ENCODE peak calls at places on chromosomes 11 and 22, in eight cellular contexts. S is cerebellar cortex; Y is mucosa of gallbladder; N is T-helper 1 cell; W is COR-L47; V is stimulated activated effector memory CD8-positive, alpha-beta T cell treated with anti-CD3 and anti-CD28 coated beads, Interleukin-12 subunit alpha, Interleukin-12 subunit beta, amount 100 ng/mL, for 72 hours; P is Right ventricle myocardium inferior; B is HCEC 1CT. Z is an unnamed sample.

GRCh38 chr22:17217179-17217578 is 2.1 kb downstream of the ADA2 start:
- DNase-seq in S (no peak), Y (no peak), N (no peak), W (no peak), V (no peak), P (no peak), B (no peak), Z (no peak)

GRCh38 chr22:46011627-46012181 is 34.7 kb upstream of the WNT7B start:
- DNase-seq in S (no peak), Y (no peak), N (no peak), W (no peak), V (no peak), P (peak), B (no peak), Z (peak)

GRCh38 chr11:32154275-32154674 is 63.4 kb downstream of the RCN1 start:
- DNase-seq in S (no peak), Y (no peak), N (no peak), W (no peak), V (no peak), P (no peak), B (peak), Z (no peak)

GRCh38 chr11:26820739-26821138 is 98.9 kb upstream of the SLC5A12 start:
- DNase-seq in S (no peak), Y (no peak), N (no peak), W (no peak), V (no peak), P (no peak), B (peak), Z (no peak)

GRCh38 chr11:833114-833791 is 501 bp downstream of the CD151 start:
- DNase-seq in S (no peak), Y (no peak), N (no peak), W (no peak), V (no peak), P (no peak), B (no peak), Z (no peak)

GRCh38 chr11:70739811-70740474 is 341.6 kb downstream of the CTTN start:
- DNase-seq in S (no peak), Y (no peak), N (no peak), W (no peak), V (no peak), P (no peak), B (no peak), Z (no peak)

GRCh38 chr11:77559686-77560425 is 29.9 kb upstream of the AQP11 start:
- DNase-seq in S (no peak), Y (peak), N (no peak), W (no peak), V (no peak), P (no peak), B (peak), Z (no peak)

GRCh38 chr22:29901354-29901753 is 18.4 kb downstream of the MTMR3 start:
- DNase-seq in S (no peak), Y (no peak), N (no peak), W (no peak), V (no peak), P (no peak), B (no peak), Z (no peak)

GRCh38 chr11:96143016-96143670 is 199.9 kb downstream of the MAML2 start:
- DNase-seq in S (peak), Y (no peak), N (no peak), W (peak), V (no peak), P (no peak), B (no peak), Z (no peak)

GRCh38 chr11:69642549-69642912 is 1.6 kb downstream of the CCND1 start:
- DNase-seq in S (no peak), Y (no peak), N (no peak), W (no peak), V (no peak), P (no peak), B (no peak), Z (no peak)

GRCh38 chr22:30863161-30863833 is 105.3 kb downstream of the MORC2 start:
- DNase-seq in S (no peak), Y (no peak), N (no peak), W (no peak), V (no peak), P (no peak), B (no peak), Z (peak)

GRCh38 chr22:45094081-45094720 is 69.5 kb upstream of the NUP50 start:
- DNase-seq in S (no peak), Y (no peak), N (no peak), W (no peak), V (no peak), P (no peak), B (no peak), Z (no peak)

GRCh38 chr11:72617080-72617744 is 57.0 kb downstream of the PDE2A start:
- DNase-seq in S (no peak), Y (peak), N (no peak), W (no peak), V (no peak), P (no peak), B (no peak), Z (no peak)

GRCh38 chr11:34052608-34053160 is 1.2 kb downstream of the CAPRIN1 start:
- DNase-seq in S (no peak), Y (peak), N (peak), W (peak), V (peak), P (peak), B (peak), Z (no peak)

GRCh38 chr11:47867821-47868220 is 19.7 kb upstream of the NUP160 start:
- DNase-seq in S (no peak), Y (no peak), N (no peak), W (no peak), V (no peak), P (no peak), B (no peak), Z (no peak)

GRCh38 chr22:49392247-49392646 is 435.4 kb downstream of the BRD1 start:
- DNase-seq in S (no peak), Y (no peak), N (no peak), W (no peak), V (no peak), P (no peak), B (no peak), Z (peak)

GRCh38 chr11:19433791-19434190 is 193.0 kb upstream of the E2F8 start:
- DNase-seq in S (no peak), Y (no peak), N (no peak), W (no peak), V (no peak), P (no peak), B (no peak), Z (no peak)

GRCh38 chr22:46062971-46063631 is 86.1 kb upstream of the WNT7B start:
- DNase-seq in S (no peak), Y (no peak), N (no peak), W (no peak), V (no peak), P (peak), B (no peak), Z (peak)

GRCh38 chr11:86978756-86979608 is 23.8 kb upstream of the FZD4 start:
- DNase-seq in S (peak), Y (no peak), N (no peak), W (peak), V (no peak), P (no peak), B (peak), Z (no peak)

GRCh38 chr11:19701421-19701820 is 11.2 kb upstream of the NAV2 start:
- DNase-seq in S (no peak), Y (no peak), N (no peak), W (no peak), V (no peak), P (no peak), B (no peak), Z (no peak)

GRCh38 chr11:118714816-118715215 is 35.4 kb upstream of the TREH start:
- DNase-seq in S (no peak), Y (no peak), N (no peak), W (no peak), V (no peak), P (no peak), B (no peak), Z (no peak)

GRCh38 chr22:22380098-22381030 is 128.2 kb downstream of the ZNF280B start:
- DNase-seq in S (no peak), Y (no peak), N (no peak), W (no peak), V (no peak), P (no peak), B (no peak), Z (no peak)